ENCODE peak calls at places on chromosomes 11 and 22, in eight cellular contexts. Y, U, Q, A, G, S, D and E are unnamed samples.

GRCh38 chr11:13463779-13464290 is 813 bp upstream of the BTBD10 start:
- DNase-seq in Y (no peak), U (no peak), Q (no peak), A (no peak), G (no peak), S (no peak), D (no peak), E (no peak)

GRCh38 chr22:29143848-29144785 is 61.6 kb upstream of the EMID1 start:
- DNase-seq in Y (no peak), U (no peak), Q (no peak), A (no peak), G (no peak), S (no peak), D (no peak), E (no peak)

GRCh38 chr11:69699213-69699612 is 4.6 kb downstream of the FGF19 start:
- DNase-seq in Y (no peak), U (peak; percentile 26), Q (no peak), A (no peak), G (no peak), S (no peak), D (no peak), E (no peak)

GRCh38 chr22:28394711-28395110 is 284.9 kb downstream of the TTC28 start:
- DNase-seq in Y (no peak), U (no peak), Q (no peak), A (no peak), G (no peak), S (no peak), D (peak; percentile 20), E (no peak)

GRCh38 chr22:19811211-19811621 is 43.5 kb downstream of the GNB1L start:
- DNase-seq in Y (no peak), U (no peak), Q (peak; percentile 34), A (no peak), G (no peak), S (no peak), D (no peak), E (no peak)

GRCh38 chr11:78000193-78000592 is 5.7 kb upstream of the INTS4 start:
- DNase-seq in Y (peak; percentile 53), U (peak; percentile 88), Q (no peak), A (peak; percentile 12), G (peak; percentile 47), S (no peak), D (peak; percentile 77), E (no peak)

GRCh38 chr11:70717961-70718595 is 319.7 kb downstream of the CTTN start:
- DNase-seq in Y (no peak), U (no peak), Q (peak; percentile 25), A (no peak), G (no peak), S (no peak), D (no peak), E (no peak)

GRCh38 chr11:68989936-68990606 is 9.3 kb upstream of the MRGPRD start:
- DNase-seq in Y (no peak), U (no peak), Q (peak; percentile 28), A (no peak), G (no peak), S (peak; percentile 24), D (no peak), E (no peak)

GRCh38 chr22:23113847-23114720 is 27.7 kb downstream of the RSPH14 start:
- DNase-seq in Y (no peak), U (no peak), Q (no peak), A (no peak), G (no peak), S (no peak), D (no peak), E (no peak)

GRCh38 chr22:27723150-27723549 is 78.4 kb downstream of the MN1 start:
- DNase-seq in Y (no peak), U (no peak), Q (no peak), A (no peak), G (no peak), S (no peak), D (no peak), E (no peak)

GRCh38 chr22:23542933-23543332 is 37.2 kb downstream of the IGLL1 start:
- DNase-seq in Y (no peak), U (peak; percentile 53), Q (no peak), A (no peak), G (no peak), S (no peak), D (peak; percentile 49), E (no peak)

GRCh38 chr22:24486501-24486921 is 8.6 kb upstream of the UPB1 start:
- DNase-seq in Y (no peak), U (peak; percentile 63), Q (no peak), A (no peak), G (no peak), S (no peak), D (peak; percentile 82), E (no peak)

GRCh38 chr11:125603207-125603606 is 10.6 kb downstream of the STT3A start:
- DNase-seq in Y (no peak), U (no peak), Q (no peak), A (no peak), G (no peak), S (no peak), D (peak; percentile 59), E (no peak)

GRCh38 chr11:111408789-111409727 is 30.0 kb upstream of the POU2AF1 start:
- DNase-seq in Y (no peak), U (peak; percentile 76), Q (no peak), A (no peak), G (no peak), S (no peak), D (peak; percentile 63), E (peak; percentile 16)

GRCh38 chr22:37365950-37366349 is 61.3 kb downstream of the ELFN2 start:
- DNase-seq in Y (no peak), U (no peak), Q (no peak), A (no peak), G (no peak), S (no peak), D (no peak), E (no peak)

GRCh38 chr11:66277475-66278391 is at the start of gene CNIH2:
- DNase-seq in Y (no peak), U (peak; percentile 16), Q (no peak), A (peak; percentile 44), G (no peak), S (no peak), D (no peak), E (no peak)

GRCh38 chr22:40560551-40560950 is 76.0 kb downstream of the MRTFA start:
- DNase-seq in Y (peak; percentile 3), U (peak; percentile 33), Q (no peak), A (no peak), G (no peak), S (no peak), D (peak; percentile 65), E (no peak)

GRCh38 chr11:67519726-67520125 is 3.5 kb downstream of the CABP2 start:
- DNase-seq in Y (no peak), U (no peak), Q (no peak), A (no peak), G (no peak), S (no peak), D (no peak), E (no peak)

GRCh38 chr11:103844327-103845215 is 191.9 kb upstream of the DDI1 start:
- DNase-seq in Y (no peak), U (no peak), Q (no peak), A (no peak), G (no peak), S (no peak), D (no peak), E (no peak)

GRCh38 chr22:34866501-34867171 is 199.3 kb upstream of the ISX start:
- DNase-seq in Y (no peak), U (no peak), Q (no peak), A (no peak), G (no peak), S (no peak), D (no peak), E (no peak)

GRCh38 chr22:19762315-19763140 is 1.9 kb downstream of the TBX1 start:
- DNase-seq in Y (no peak), U (no peak), Q (no peak), A (no peak), G (no peak), S (no peak), D (no peak), E (no peak)

DNA sequence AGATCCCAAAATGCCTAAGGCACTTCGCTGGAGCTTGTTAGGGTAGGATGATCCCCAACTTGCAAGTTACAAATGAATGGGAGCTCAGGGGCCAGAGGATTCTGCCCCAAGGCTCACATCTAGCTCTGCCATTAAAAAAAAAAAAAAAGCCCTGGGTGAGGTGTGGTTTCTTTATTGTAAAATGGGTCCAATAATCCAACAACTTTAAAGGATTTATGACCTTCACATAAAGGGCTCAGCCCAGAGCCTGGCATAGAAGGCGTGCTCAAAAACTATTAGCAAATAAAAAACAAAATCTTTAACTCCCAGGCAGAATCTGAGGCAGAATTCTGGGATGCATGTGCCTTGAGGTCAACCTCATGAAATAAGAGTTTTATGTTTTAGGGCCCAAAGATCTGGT is 42.5 kb downstream of the WT1 start:
- DNase-seq in Y (no peak), U (no peak), Q (no peak), A (no peak), G (no peak), S (no peak), D (no peak), E (no peak)
- H3K27me3 ChIP-seq in Y (peaks cover 3% of the 10 kb centered on the region), U (peaks cover 16% of the 10 kb centered on the region), Q (no peaks in the 10 kb centered on the region), A (peaks cover 4% of the 10 kb centered on the region), G (no peaks in the 10 kb centered on the region), S (no peaks in the 10 kb centered on the region), D (peaks cover 4% of the 10 kb centered on the region), E (no peaks in the 10 kb centered on the region)

GRCh38 chr11:7537260-7537659 is 23.5 kb downstream of the PPFIBP2 start:
- DNase-seq in Y (no peak), U (no peak), Q (no peak), A (no peak), G (no peak), S (no peak), D (no peak), E (no peak)
- H3K27ac ChIP-seq in Y (no peak overlapping the region), U (no peak overlapping the region), Q (no peak overlapping the region), A (no peak overlapping the region), G (no peak overlapping the region), S (no peak overlapping the region), D (no peak overlapping the region), E (no peak overlapping the region)

GRCh38 chr22:25797891-25798290 is 55.9 kb downstream of the MYO18B start:
- DNase-seq in Y (no peak), U (no peak), Q (no peak), A (no peak), G (no peak), S (no peak), D (no peak), E (no peak)
- TF ChIP-seq CTCF in Y (no peak), U (no peak), Q (no peak), A (no peak), G (no peak), S (no peak), D (no peak), E (no peak)

GRCh38 chr11:1545432-1545831 is 26.6 kb downstream of the DUSP8 start:
- DNase-seq in Y (no peak), U (no peak), Q (no peak), A (no peak), G (no peak), S (no peak), D (no peak), E (no peak)

GRCh38 chr11:1542267-1542666 is 29.8 kb downstream of the DUSP8 start:
- DNase-seq in Y (no peak), U (no peak), Q (no peak), A (no peak), G (no peak), S (peak; percentile 20), D (no peak), E (no peak)

GRCh38 chr11:1541474-1542204 is 30.4 kb downstream of the DUSP8 start:
- DNase-seq in Y (no peak), U (no peak), Q (no peak), A (no peak), G (no peak), S (peak; percentile 51), D (no peak), E (no peak)

GRCh38 chr11:1544536-1544935 is 27.5 kb downstream of the DUSP8 start:
- DNase-seq in Y (no peak), U (no peak), Q (no peak), A (no peak), G (no peak), S (no peak), D (no peak), E (no peak)

GRCh38 chr11:1543606-1544263 is 28.3 kb downstream of the DUSP8 start:
- DNase-seq in Y (no peak), U (no peak), Q (no peak), A (no peak), G (no peak), S (peak; percentile 45), D (no peak), E (no peak)
- H3K27me3 ChIP-seq in Y (peaks cover 59% of the 10 kb centered on the region), U (peaks cover 79% of the 10 kb centered on the region), Q (peaks cover 34% of the 10 kb centered on the region), A (peaks cover 47% of the 10 kb centered on the region), G (peaks cover 2% of the 10 kb centered on the region), S (peaks cover 27% of the 10 kb centered on the region), D (peaks cover 69% of the 10 kb centered on the region), E (no peaks in the 10 kb centered on the region)